ENCODE peak calls at places on chromosome 5, in nine cellular contexts. L is HFF-Myc; N is lung; B is H1; T is colonic mucosa; H is heart right ventricle; I is astrocyte of the spinal cord; X is stimulated activated effector memory CD8-positive, alpha-beta T cell treated with anti-CD3 and anti-CD28 coated beads, Interleukin-12 subunit alpha, Interleukin-12 subunit beta, amount 100 ng/mL, for 72 hours; E is nephron progenitor cell. G is an unnamed sample.
A peak's percentile ranks its signal among the peaks of the same experiment; 100 is the strongest.

GRCh38 chr5:179866241-179867078 is 7.8 kb upstream of the MRNIP start:
- DNase-seq in L (no peak), N (no peak), B (no peak), T (no peak), H (no peak), I (no peak), X (no peak), E (no peak), G (no peak)

GRCh38 chr5:1648806-1649205 is 125.0 kb upstream of the LPCAT1 start:
- DNase-seq in L (peak; percentile 58), N (no peak), B (no peak), T (no peak), H (no peak), I (peak; percentile 20), X (no peak), E (no peak), G (no peak)

GRCh38 chr5:54013556-54014157 is 296.7 kb downstream of the ARL15 start:
- DNase-seq in L (peak; percentile 59), N (no peak), B (no peak), T (peak; percentile 20), H (peak; percentile 16), I (peak; percentile 71), X (peak; percentile 57), E (no peak), G (no peak)

GRCh38 chr5:27290166-27290565 is 251.8 kb upstream of the CDH9 start:
- DNase-seq in L (no peak), N (no peak), B (no peak), T (no peak), H (no peak), I (no peak), X (no peak), E (no peak), G (no peak)

GRCh38 chr5:176611435-176611834 is 1.5 kb upstream of the GPRIN1 start:
- DNase-seq in L (peak; percentile 72), N (peak; percentile 64), B (peak; percentile 86), T (peak; percentile 75), H (peak; percentile 79), I (peak; percentile 84), X (peak; percentile 80), E (peak; percentile 93), G (peak; percentile 32)

GRCh38 chr5:74538206-74538661 is 102.3 kb downstream of the ENC1 start:
- DNase-seq in L (no peak), N (peak; percentile 61), B (no peak), T (peak; percentile 21), H (peak; percentile 61), I (peak; percentile 79), X (no peak), E (no peak), G (peak; percentile 51)

GRCh38 chr5:1594336-1595106 is 70.8 kb upstream of the LPCAT1 start:
- DNase-seq in L (peak; percentile 20), N (peak; percentile 85), B (peak; percentile 94), T (peak; percentile 86), H (peak; percentile 82), I (no peak), X (peak; percentile 93), E (peak; percentile 94), G (no peak)

GRCh38 chr5:132820162-132820754 is 7.2 kb downstream of the SOWAHA start:
- DNase-seq in L (peak; percentile 72), N (peak; percentile 90), B (peak; percentile 97), T (peak; percentile 97), H (peak; percentile 88), I (peak; percentile 91), X (peak; percentile 96), E (peak; percentile 94), G (peak; percentile 67)

GRCh38 chr5:153777681-153778080 is 261.0 kb downstream of the FAM114A2 start:
- DNase-seq in L (no peak), N (no peak), B (no peak), T (no peak), H (no peak), I (no peak), X (no peak), E (peak; percentile 30), G (no peak)

GRCh38 chr5:80797428-80798024 is 142.7 kb upstream of the DHFR start:
- DNase-seq in L (no peak), N (no peak), B (no peak), T (no peak), H (no peak), I (no peak), X (no peak), E (no peak), G (no peak)